ENCODE peak calls at places on chromosome 18, in nine cellular contexts. One of them, this sample, is unnamed.

GRCh38 chr18:79493211-79493800 is 97.6 kb downstream of the NFATC1 start:
- DNase-seq in left ventricle myocardium inferior: peak; percentile 13
- DNase-seq in CD4-positive, CD25-positive, alpha-beta regulatory T cell: no peak
- DNase-seq in activated CD4-positive, alpha-beta T cell treated with anti-CD3 and anti-CD28 coated beads for 24 hours: no peak
- DNase-seq in B cell: no peak
- DNase-seq in amniotic epithelial cell: no peak
- DNase-seq in mesendoderm: no peak
- DNase-seq in naive thymus-derived CD4-positive, alpha-beta T cell: peak; percentile 6
- DNase-seq in hypothalamus: no peak
- DNase-seq in this sample: no peak

GRCh38 chr18:48168861-48169260 is 238.4 kb upstream of the SMAD2 start:
- DNase-seq in CD4-positive, CD25-positive, alpha-beta regulatory T cell: no peak
- DNase-seq in amniotic epithelial cell: no peak
- DNase-seq in naive thymus-derived CD4-positive, alpha-beta T cell: no peak
- DNase-seq in left ventricle myocardium inferior: no peak
- DNase-seq in hypothalamus: no peak
- DNase-seq in mesendoderm: no peak
- DNase-seq in B cell: no peak
- DNase-seq in activated CD4-positive, alpha-beta T cell treated with anti-CD3 and anti-CD28 coated beads for 24 hours: no peak
- DNase-seq in this sample: no peak

GRCh38 chr18:31042391-31043181 is at the start of gene DSC3:
- DNase-seq in left ventricle myocardium inferior: no peak
- DNase-seq in B cell: no peak
- DNase-seq in CD4-positive, CD25-positive, alpha-beta regulatory T cell: no peak
- DNase-seq in hypothalamus: no peak
- DNase-seq in amniotic epithelial cell: peak; percentile 85
- DNase-seq in mesendoderm: peak; percentile 74
- DNase-seq in naive thymus-derived CD4-positive, alpha-beta T cell: no peak
- DNase-seq in activated CD4-positive, alpha-beta T cell treated with anti-CD3 and anti-CD28 coated beads for 24 hours: no peak
- DNase-seq in this sample: peak; percentile 49

GRCh38 chr18:48833701-48834394 is 116.9 kb downstream of the SMAD7 start:
- DNase-seq in naive thymus-derived CD4-positive, alpha-beta T cell: peak; percentile 25
- DNase-seq in B cell: peak; percentile 65
- DNase-seq in activated CD4-positive, alpha-beta T cell treated with anti-CD3 and anti-CD28 coated beads for 24 hours: no peak
- DNase-seq in CD4-positive, CD25-positive, alpha-beta regulatory T cell: peak; percentile 90
- DNase-seq in hypothalamus: no peak
- DNase-seq in left ventricle myocardium inferior: no peak
- DNase-seq in mesendoderm: no peak
- DNase-seq in amniotic epithelial cell: no peak
- DNase-seq in this sample: no peak

GRCh38 chr18:52392160-52392559 is 52.2 kb downstream of the DCC start:
- DNase-seq in left ventricle myocardium inferior: no peak
- DNase-seq in hypothalamus: no peak
- DNase-seq in CD4-positive, CD25-positive, alpha-beta regulatory T cell: no peak
- DNase-seq in activated CD4-positive, alpha-beta T cell treated with anti-CD3 and anti-CD28 coated beads for 24 hours: no peak
- DNase-seq in mesendoderm: no peak
- DNase-seq in B cell: no peak
- DNase-seq in naive thymus-derived CD4-positive, alpha-beta T cell: no peak
- DNase-seq in amniotic epithelial cell: no peak
- DNase-seq in this sample: no peak

GRCh38 chr18:2903006-2903405 is 56.2 kb downstream of the EMILIN2 start:
- DNase-seq in activated CD4-positive, alpha-beta T cell treated with anti-CD3 and anti-CD28 coated beads for 24 hours: no peak
- DNase-seq in amniotic epithelial cell: peak; percentile 74
- DNase-seq in left ventricle myocardium inferior: peak; percentile 74
- DNase-seq in CD4-positive, CD25-positive, alpha-beta regulatory T cell: no peak
- DNase-seq in hypothalamus: no peak
- DNase-seq in mesendoderm: no peak
- DNase-seq in B cell: no peak
- DNase-seq in naive thymus-derived CD4-positive, alpha-beta T cell: no peak
- DNase-seq in this sample: peak; percentile 83

GRCh38 chr18:73199151-73199550 is 331.4 kb upstream of the NETO1 start:
- DNase-seq in activated CD4-positive, alpha-beta T cell treated with anti-CD3 and anti-CD28 coated beads for 24 hours: no peak
- DNase-seq in left ventricle myocardium inferior: no peak
- DNase-seq in hypothalamus: no peak
- DNase-seq in amniotic epithelial cell: no peak
- DNase-seq in naive thymus-derived CD4-positive, alpha-beta T cell: no peak
- DNase-seq in mesendoderm: no peak
- DNase-seq in B cell: no peak
- DNase-seq in CD4-positive, CD25-positive, alpha-beta regulatory T cell: no peak
- DNase-seq in this sample: no peak

GRCh38 chr18:54223568-54224241 is 764 bp downstream of the MBD2 start:
- DNase-seq in mesendoderm: peak; percentile 45
- DNase-seq in B cell: peak; percentile 72
- DNase-seq in hypothalamus: no peak
- DNase-seq in CD4-positive, CD25-positive, alpha-beta regulatory T cell: peak; percentile 54
- DNase-seq in activated CD4-positive, alpha-beta T cell treated with anti-CD3 and anti-CD28 coated beads for 24 hours: peak; percentile 38
- DNase-seq in naive thymus-derived CD4-positive, alpha-beta T cell: peak; percentile 55
- DNase-seq in amniotic epithelial cell: peak; percentile 87
- DNase-seq in left ventricle myocardium inferior: peak; percentile 36
- DNase-seq in this sample: peak; percentile 66

GRCh38 chr18:2662990-2663389 is 7.5 kb downstream of the SMCHD1 start:
- DNase-seq in mesendoderm: no peak
- DNase-seq in amniotic epithelial cell: no peak
- DNase-seq in naive thymus-derived CD4-positive, alpha-beta T cell: no peak
- DNase-seq in activated CD4-positive, alpha-beta T cell treated with anti-CD3 and anti-CD28 coated beads for 24 hours: no peak
- DNase-seq in hypothalamus: no peak
- DNase-seq in CD4-positive, CD25-positive, alpha-beta regulatory T cell: no peak
- DNase-seq in B cell: no peak
- DNase-seq in left ventricle myocardium inferior: no peak
- DNase-seq in this sample: no peak

GRCh38 chr18:45398448-45398847 is 216.8 kb upstream of the SLC14A2 start:
- DNase-seq in hypothalamus: no peak
- DNase-seq in left ventricle myocardium inferior: no peak
- DNase-seq in activated CD4-positive, alpha-beta T cell treated with anti-CD3 and anti-CD28 coated beads for 24 hours: no peak
- DNase-seq in naive thymus-derived CD4-positive, alpha-beta T cell: no peak
- DNase-seq in amniotic epithelial cell: no peak
- DNase-seq in B cell: no peak
- DNase-seq in mesendoderm: no peak
- DNase-seq in CD4-positive, CD25-positive, alpha-beta regulatory T cell: no peak
- DNase-seq in this sample: no peak

GRCh38 chr18:31722369-31722957 is 38.1 kb upstream of the B4GALT6 start:
- DNase-seq in left ventricle myocardium inferior: peak; percentile 65
- DNase-seq in activated CD4-positive, alpha-beta T cell treated with anti-CD3 and anti-CD28 coated beads for 24 hours: peak; percentile 60
- DNase-seq in CD4-positive, CD25-positive, alpha-beta regulatory T cell: peak; percentile 76
- DNase-seq in mesendoderm: peak; percentile 90
- DNase-seq in hypothalamus: peak; percentile 37
- DNase-seq in amniotic epithelial cell: peak; percentile 73
- DNase-seq in naive thymus-derived CD4-positive, alpha-beta T cell: peak; percentile 49
- DNase-seq in B cell: peak; percentile 66
- DNase-seq in this sample: peak; percentile 71

GRCh38 chr18:21131698-21132230 is 20.2 kb upstream of the ROCK1 start:
- DNase-seq in left ventricle myocardium inferior: no peak
- DNase-seq in naive thymus-derived CD4-positive, alpha-beta T cell: no peak
- DNase-seq in activated CD4-positive, alpha-beta T cell treated with anti-CD3 and anti-CD28 coated beads for 24 hours: no peak
- DNase-seq in hypothalamus: no peak
- DNase-seq in amniotic epithelial cell: no peak
- DNase-seq in CD4-positive, CD25-positive, alpha-beta regulatory T cell: no peak
- DNase-seq in mesendoderm: no peak
- DNase-seq in B cell: no peak
- DNase-seq in this sample: no peak

GRCh38 chr18:35041752-35042379 is 653 bp downstream of the MAPRE2 start:
- DNase-seq in hypothalamus: no peak
- DNase-seq in naive thymus-derived CD4-positive, alpha-beta T cell: peak; percentile 36
- DNase-seq in activated CD4-positive, alpha-beta T cell treated with anti-CD3 and anti-CD28 coated beads for 24 hours: peak; percentile 31
- DNase-seq in mesendoderm: no peak
- DNase-seq in CD4-positive, CD25-positive, alpha-beta regulatory T cell: peak; percentile 35
- DNase-seq in amniotic epithelial cell: no peak
- DNase-seq in B cell: peak; percentile 22
- DNase-seq in left ventricle myocardium inferior: no peak
- DNase-seq in this sample: no peak

GRCh38 chr18:42533010-42533409 is 578.0 kb downstream of the PIK3C3 start:
- DNase-seq in activated CD4-positive, alpha-beta T cell treated with anti-CD3 and anti-CD28 coated beads for 24 hours: no peak
- DNase-seq in left ventricle myocardium inferior: no peak
- DNase-seq in amniotic epithelial cell: no peak
- DNase-seq in mesendoderm: no peak
- DNase-seq in CD4-positive, CD25-positive, alpha-beta regulatory T cell: no peak
- DNase-seq in hypothalamus: no peak
- DNase-seq in naive thymus-derived CD4-positive, alpha-beta T cell: no peak
- DNase-seq in B cell: no peak
- DNase-seq in this sample: no peak

GRCh38 chr18:75057169-75057789 is 151.7 kb downstream of the PTGR3 start:
- DNase-seq in amniotic epithelial cell: no peak
- DNase-seq in activated CD4-positive, alpha-beta T cell treated with anti-CD3 and anti-CD28 coated beads for 24 hours: no peak
- DNase-seq in CD4-positive, CD25-positive, alpha-beta regulatory T cell: peak; percentile 13
- DNase-seq in mesendoderm: no peak
- DNase-seq in hypothalamus: no peak
- DNase-seq in left ventricle myocardium inferior: no peak
- DNase-seq in naive thymus-derived CD4-positive, alpha-beta T cell: no peak
- DNase-seq in B cell: no peak
- DNase-seq in this sample: no peak

GRCh38 chr18:28127763-28128737 is 48.9 kb downstream of the CDH2 start:
- DNase-seq in amniotic epithelial cell: peak; percentile 64
- DNase-seq in CD4-positive, CD25-positive, alpha-beta regulatory T cell: no peak
- DNase-seq in hypothalamus: no peak
- DNase-seq in left ventricle myocardium inferior: no peak
- DNase-seq in naive thymus-derived CD4-positive, alpha-beta T cell: no peak
- DNase-seq in activated CD4-positive, alpha-beta T cell treated with anti-CD3 and anti-CD28 coated beads for 24 hours: no peak
- DNase-seq in B cell: no peak
- DNase-seq in mesendoderm: peak; percentile 49
- DNase-seq in this sample: no peak